ENCODE peak calls at places on chromosomes 3 and 15, in six cellular contexts. One of them, this sample, is unnamed.

GRCh38 chr3:60178931-60179653 is 1072.2 kb downstream of the FHIT start:
- DNase-seq in Ammon's horn: no peak
- DNase-seq in DMS79 treated with DMSO at 0.1 percent for 48 hours: no peak
- DNase-seq in OCI-M1: no peak
- DNase-seq in EL: no peak
- DNase-seq in cardiac fibroblast: no peak
- DNase-seq in this sample: no peak

GRCh38 chr3:133209871-133210550 is 171.8 kb downstream of the TMEM108 start:
- DNase-seq in OCI-M1: peak
- DNase-seq in Ammon's horn: no peak
- DNase-seq in EL: peak
- DNase-seq in cardiac fibroblast: peak
- DNase-seq in DMS79 treated with DMSO at 0.1 percent for 48 hours: no peak
- DNase-seq in this sample: no peak

GRCh38 chr3:77718326-77718725 is 678.4 kb downstream of the ROBO2 start:
- DNase-seq in EL: no peak
- DNase-seq in DMS79 treated with DMSO at 0.1 percent for 48 hours: no peak
- DNase-seq in OCI-M1: no peak
- DNase-seq in Ammon's horn: no peak
- DNase-seq in cardiac fibroblast: no peak
- DNase-seq in this sample: no peak

GRCh38 chr3:161316006-161316689 is 55.2 kb downstream of the SPTSSB start:
- DNase-seq in OCI-M1: peak
- DNase-seq in EL: peak
- DNase-seq in cardiac fibroblast: peak
- DNase-seq in Ammon's horn: no peak
- DNase-seq in DMS79 treated with DMSO at 0.1 percent for 48 hours: no peak
- DNase-seq in this sample: peak

GRCh38 chr3:67635257-67635656 is 19.2 kb downstream of the SUCLG2 start:
- DNase-seq in cardiac fibroblast: peak
- DNase-seq in EL: peak
- DNase-seq in OCI-M1: no peak
- DNase-seq in DMS79 treated with DMSO at 0.1 percent for 48 hours: no peak
- DNase-seq in Ammon's horn: no peak
- DNase-seq in this sample: peak

GRCh38 chr3:156602424-156602823 is 47.5 kb upstream of the SSR3 start:
- DNase-seq in OCI-M1: no peak
- DNase-seq in DMS79 treated with DMSO at 0.1 percent for 48 hours: no peak
- DNase-seq in cardiac fibroblast: peak
- DNase-seq in Ammon's horn: no peak
- DNase-seq in EL: no peak
- DNase-seq in this sample: no peak

GRCh38 chr3:67715911-67716310 is 61.5 kb upstream of the SUCLG2 start:
- DNase-seq in cardiac fibroblast: no peak
- DNase-seq in DMS79 treated with DMSO at 0.1 percent for 48 hours: no peak
- DNase-seq in Ammon's horn: no peak
- DNase-seq in OCI-M1: no peak
- DNase-seq in EL: no peak
- DNase-seq in this sample: no peak

GRCh38 chr3:66428733-66429132 is 72.1 kb downstream of the LRIG1 start:
- DNase-seq in EL: peak
- DNase-seq in Ammon's horn: peak
- DNase-seq in OCI-M1: no peak
- DNase-seq in DMS79 treated with DMSO at 0.1 percent for 48 hours: no peak
- DNase-seq in cardiac fibroblast: peak
- DNase-seq in this sample: peak

GRCh38 chr3:177150970-177151627 is 46.2 kb downstream of the TBL1XR1 start:
- DNase-seq in Ammon's horn: no peak
- DNase-seq in DMS79 treated with DMSO at 0.1 percent for 48 hours: peak
- DNase-seq in EL: peak
- DNase-seq in cardiac fibroblast: peak
- DNase-seq in OCI-M1: peak
- DNase-seq in this sample: peak

GRCh38 chr3:161489390-161489789 is 7.2 kb upstream of the OTOL1 start:
- DNase-seq in DMS79 treated with DMSO at 0.1 percent for 48 hours: no peak
- DNase-seq in OCI-M1: peak
- DNase-seq in cardiac fibroblast: no peak
- DNase-seq in Ammon's horn: no peak
- DNase-seq in EL: no peak
- DNase-seq in this sample: no peak

GRCh38 chr15:88705769-88706165 is 67.0 kb downstream of the ISG20 start:
- DNase-seq in DMS79 treated with DMSO at 0.1 percent for 48 hours: no peak
- DNase-seq in cardiac fibroblast: no peak
- DNase-seq in OCI-M1: no peak
- DNase-seq in Ammon's horn: no peak
- DNase-seq in EL: no peak
- DNase-seq in this sample: no peak

GRCh38 chr15:68337826-68338225 is 60.3 kb downstream of the FEM1B start:
- DNase-seq in Ammon's horn: no peak
- DNase-seq in cardiac fibroblast: peak
- DNase-seq in OCI-M1: no peak
- DNase-seq in EL: peak
- DNase-seq in DMS79 treated with DMSO at 0.1 percent for 48 hours: no peak
- DNase-seq in this sample: peak

GRCh38 chr3:73134034-73134433 is 72.6 kb downstream of the EBLN2 start:
- DNase-seq in EL: no peak
- DNase-seq in Ammon's horn: no peak
- DNase-seq in DMS79 treated with DMSO at 0.1 percent for 48 hours: no peak
- DNase-seq in cardiac fibroblast: no peak
- DNase-seq in OCI-M1: no peak
- DNase-seq in this sample: no peak